ENCODE peak calls at places on chromosomes 4 and X, in nine cellular contexts. F is ELF-1; M is CD4-positive, alpha-beta T cell; I is cerebellum; Q is activated naive CD8-positive, alpha-beta T cell treated with anti-CD3 and anti-CD28 coated beads, Interleukin-2, amount 50 U/mL, for 24 hours; T is hypothalamus; G is stimulated activated CD8-positive, alpha-beta memory T cell treated with anti-CD3 and anti-CD28 coated beads, Interleukin-2, amount 100 ng/mL, for 1 hour; D is mucosa of gallbladder; L is GM03348. A is an unnamed sample.

GRCh38 chrX:129932792-129933321 is 26.9 kb downstream of the UTP14A start:
- DNase-seq in F (peak), M (no peak), I (peak), Q (peak), T (no peak), G (no peak), D (no peak), L (no peak), A (no peak)

GRCh38 chr4:153243464-153243863 is 39.2 kb downstream of the TRIM2 start:
- DNase-seq in F (no peak), M (no peak), I (no peak), Q (no peak), T (no peak), G (no peak), D (no peak), L (no peak), A (no peak)

GRCh38 chrX:24242649-24243556 is 71.0 kb downstream of the SUPT20HL2 start:
- DNase-seq in F (peak), M (no peak), I (peak), Q (no peak), T (no peak), G (no peak), D (peak), L (peak), A (peak)

GRCh38 chr4:108834787-108835384 is 72.0 kb upstream of the ETNPPL start:
- DNase-seq in F (no peak), M (no peak), I (peak), Q (no peak), T (no peak), G (no peak), D (no peak), L (peak), A (no peak)

GRCh38 chr4:5874811-5875465 is 17.9 kb downstream of the CRMP1 start:
- DNase-seq in F (peak), M (no peak), I (peak), Q (no peak), T (peak), G (no peak), D (peak), L (peak), A (no peak)

GRCh38 chr4:24070117-24070516 is 180.3 kb upstream of the PPARGC1A start:
- DNase-seq in F (no peak), M (no peak), I (no peak), Q (no peak), T (no peak), G (no peak), D (no peak), L (no peak), A (no peak)

GRCh38 chr4:174394915-174395314 is 111.2 kb downstream of the CEP44 start:
- DNase-seq in F (no peak), M (no peak), I (no peak), Q (no peak), T (no peak), G (no peak), D (no peak), L (peak), A (no peak)

GRCh38 chr4:61638600-61638999 is 438.5 kb downstream of the ADGRL3 start:
- DNase-seq in F (no peak), M (no peak), I (no peak), Q (no peak), T (no peak), G (no peak), D (no peak), L (no peak), A (no peak)

GRCh38 chr4:144176476-144176875 is 36.0 kb upstream of the GYPA start:
- DNase-seq in F (no peak), M (no peak), I (no peak), Q (no peak), T (no peak), G (no peak), D (no peak), L (no peak), A (no peak)

GRCh38 chr4:51895816-51896408 is 53.0 kb downstream of the DCUN1D4 start:
- DNase-seq in F (peak), M (peak), I (peak), Q (peak), T (peak), G (peak), D (peak), L (peak), A (peak)

GRCh38 chrX:93673869-93674271 is at the start of gene FAM133A:
- DNase-seq in F (no peak), M (no peak), I (peak), Q (no peak), T (no peak), G (no peak), D (no peak), L (peak), A (no peak)

GRCh38 chr4:153022233-153022632 is 86.1 kb downstream of the FHDC1 start:
- DNase-seq in F (no peak), M (no peak), I (no peak), Q (no peak), T (no peak), G (no peak), D (no peak), L (no peak), A (no peak)

GRCh38 chr4:56246230-56246610 is 141.1 kb downstream of the AASDH start:
- DNase-seq in F (no peak), M (no peak), I (no peak), Q (no peak), T (no peak), G (no peak), D (no peak), L (no peak), A (no peak)

GRCh38 chr4:48139688-48140087 is 5.6 kb upstream of the TXK start:
- DNase-seq in F (no peak), M (peak), I (no peak), Q (no peak), T (no peak), G (no peak), D (no peak), L (no peak), A (no peak)

GRCh38 chrX:103361798-103362197 is 5.5 kb downstream of the TCEAL9 start:
- DNase-seq in F (no peak), M (no peak), I (no peak), Q (no peak), T (no peak), G (no peak), D (no peak), L (no peak), A (no peak)

GRCh38 chr4:187929024-187929423 is 66.5 kb upstream of the ZFP42 start:
- DNase-seq in F (peak), M (no peak), I (no peak), Q (no peak), T (no peak), G (no peak), D (no peak), L (no peak), A (no peak)

GRCh38 chr4:153345011-153345981 is 808 bp downstream of the MND1 start:
- DNase-seq in F (peak), M (peak), I (peak), Q (peak), T (peak), G (no peak), D (no peak), L (peak), A (peak)

GRCh38 chr4:4941741-4942140 is 77.5 kb downstream of the CYTL1 start:
- DNase-seq in F (no peak), M (no peak), I (no peak), Q (no peak), T (no peak), G (no peak), D (no peak), L (no peak), A (no peak)

GRCh38 chr4:137076908-137077307 is 455.4 kb downstream of the PCDH18 start:
- DNase-seq in F (no peak), M (no peak), I (no peak), Q (no peak), T (no peak), G (no peak), D (no peak), L (no peak), A (no peak)

GRCh38 chr4:115113382-115114106 is at the start of gene NDST4:
- DNase-seq in F (peak), M (no peak), I (no peak), Q (no peak), T (peak), G (no peak), D (no peak), L (peak), A (no peak)

GRCh38 chr4:151358266-151358665 is 32.9 kb upstream of the SH3D19 start:
- DNase-seq in F (no peak), M (no peak), I (peak), Q (no peak), T (peak), G (no peak), D (no peak), L (no peak), A (no peak)

GRCh38 chr4:76993787-76994641 is 44.5 kb downstream of the SEPTIN11 start:
- DNase-seq in F (no peak), M (peak), I (peak), Q (peak), T (no peak), G (no peak), D (no peak), L (no peak), A (no peak)

GRCh38 chr4:173767650-173768049 is 237.6 kb upstream of the HAND2 start:
- DNase-seq in F (no peak), M (no peak), I (no peak), Q (no peak), T (no peak), G (no peak), D (no peak), L (no peak), A (no peak)

GRCh38 chrX:46643636-46644035 is 70.1 kb downstream of the CHST7 start:
- DNase-seq in F (no peak), M (no peak), I (no peak), Q (no peak), T (no peak), G (no peak), D (no peak), L (no peak), A (no peak)

GRCh38 chrX:148530464-148531077 is 30.2 kb downstream of the AFF2 start:
- DNase-seq in F (no peak), M (no peak), I (no peak), Q (peak), T (no peak), G (no peak), D (no peak), L (no peak), A (no peak)

GRCh38 chr4:149752729-149753128 is 62.9 kb downstream of the IQCM start:
- DNase-seq in F (no peak), M (no peak), I (no peak), Q (no peak), T (no peak), G (no peak), D (no peak), L (no peak), A (no peak)